ENCODE peak calls at places on chromosome 16, in four cellular contexts. One of them, this sample, is unnamed.
A peak's percentile ranks its signal among the peaks of the same experiment; 100 is the strongest.

GRCh38 chr16:53984936-53985335 is 281.0 kb downstream of the FTO start:
- DNase-seq in ACHN: no peak
- DNase-seq in activated CD4-positive, CD25-positive, alpha-beta regulatory T cell: no peak
- DNase-seq in foreskin fibroblast: no peak
- DNase-seq in this sample: no peak

GRCh38 chr16:23371368-23371767 is 69.3 kb downstream of the SCNN1B start:
- DNase-seq in ACHN: no peak
- DNase-seq in activated CD4-positive, CD25-positive, alpha-beta regulatory T cell: no peak
- DNase-seq in foreskin fibroblast: no peak
- DNase-seq in this sample: no peak

GRCh38 chr16:1530883-1531637 is 2.4 kb upstream of the TMEM204 start:
- DNase-seq in ACHN: no peak
- DNase-seq in activated CD4-positive, CD25-positive, alpha-beta regulatory T cell: no peak
- DNase-seq in foreskin fibroblast: peak; percentile 88
- DNase-seq in this sample: no peak

GRCh38 chr16:12784076-12784475 is 19.6 kb downstream of the CPPED1 start:
- DNase-seq in ACHN: no peak
- DNase-seq in activated CD4-positive, CD25-positive, alpha-beta regulatory T cell: no peak
- DNase-seq in foreskin fibroblast: peak; percentile 41
- DNase-seq in this sample: no peak

GRCh38 chr16:10081201-10081940 is 100.9 kb downstream of the GRIN2A start:
- DNase-seq in ACHN: no peak
- DNase-seq in activated CD4-positive, CD25-positive, alpha-beta regulatory T cell: no peak
- DNase-seq in foreskin fibroblast: no peak
- DNase-seq in this sample: no peak

GRCh38 chr16:86868070-86868469 is 289.7 kb downstream of the FOXL1 start:
- DNase-seq in ACHN: no peak
- DNase-seq in activated CD4-positive, CD25-positive, alpha-beta regulatory T cell: no peak
- DNase-seq in foreskin fibroblast: no peak
- DNase-seq in this sample: no peak

GRCh38 chr16:678858-679807 is 1.1 kb upstream of the STUB1 start:
- DNase-seq in ACHN: peak; percentile 78
- DNase-seq in activated CD4-positive, CD25-positive, alpha-beta regulatory T cell: no peak
- DNase-seq in foreskin fibroblast: no peak
- DNase-seq in this sample: peak; percentile 77

GRCh38 chr16:55003306-55003705 is 72.6 kb downstream of the IRX5 start:
- DNase-seq in ACHN: no peak
- DNase-seq in activated CD4-positive, CD25-positive, alpha-beta regulatory T cell: no peak
- DNase-seq in foreskin fibroblast: no peak
- DNase-seq in this sample: no peak

GRCh38 chr16:1491327-1491726 is 1.8 kb upstream of the TELO2 start:
- DNase-seq in ACHN: no peak
- DNase-seq in activated CD4-positive, CD25-positive, alpha-beta regulatory T cell: no peak
- DNase-seq in foreskin fibroblast: no peak
- DNase-seq in this sample: no peak